ENCODE peak calls at places on chromosomes 6 and 20, in six cellular contexts. A is K562, I is H1, M is GM12878, Z is HepG2, H is GM12892. N is an unnamed sample.

GRCh38 chr20:34022843-34023234 is 29.1 kb downstream of the RALY start:
- DNase-seq in I (no peak), Z (no peak), A (no peak), M (no peak), H (no peak), N (no peak)

GRCh38 chr20:57705103-57705899 is 4.5 kb downstream of the PMEPA1 start:
- DNase-seq in M (no peak), Z (no peak), A (no peak), H (no peak), I (no peak), N (no peak)

GRCh38 chr20:60138263-60139127 is 180.3 kb downstream of the CDH26 start:
- DNase-seq in A (peak), Z (no peak), H (no peak), I (no peak), M (no peak), N (no peak)

GRCh38 chr6:85354761-85355618 is 94.9 kb upstream of the NT5E start:
- DNase-seq in A (peak), Z (peak), H (no peak), M (peak), I (peak), N (peak)

GRCh38 chr6:113763883-113764282 is 93.3 kb upstream of the MARCKS start:
- DNase-seq in A (no peak), M (peak), H (peak), I (no peak), Z (no peak), N (no peak)

GRCh38 chr6:52994789-52995078 is 350 bp downstream of the GSTA4 start:
- DNase-seq in H (peak), M (no peak), Z (no peak), A (peak), I (no peak), N (peak)

GRCh38 chr6:96542702-96543101 is 20.2 kb upstream of the FHL5 start:
- DNase-seq in A (no peak), H (no peak), Z (no peak), I (no peak), M (no peak), N (no peak)

GRCh38 chr6:116492331-116493067 is 18.9 kb upstream of the CALHM5 start:
- DNase-seq in H (no peak), I (no peak), M (no peak), Z (no peak), A (peak), N (no peak)

GRCh38 chr6:2632368-2632767 is 118.4 kb downstream of the MYLK4 start:
- DNase-seq in M (no peak), I (no peak), A (no peak), Z (no peak), H (no peak), N (no peak)

GRCh38 chr20:23697947-23698346 is 9.1 kb upstream of the CST4 start:
- DNase-seq in I (no peak), Z (no peak), A (no peak), M (no peak), H (no peak), N (no peak)

GRCh38 chr6:33787954-33788693 is 806 bp downstream of the LEMD2 start:
- DNase-seq in A (peak), M (peak), H (peak), Z (peak), I (no peak), N (peak)

GRCh38 chr20:52923123-52923543 is 49.0 kb upstream of the TSHZ2 start:
- DNase-seq in M (no peak), A (no peak), Z (no peak), I (peak), H (no peak), N (no peak)

GRCh38 chr6:46776070-46776752 is 17.0 kb upstream of the MEP1A start:
- DNase-seq in I (no peak), M (no peak), A (no peak), Z (no peak), H (no peak), N (no peak)

GRCh38 chr6:36326351-36326995 is 10.2 kb downstream of the BNIP5 start:
- DNase-seq in M (no peak), Z (no peak), I (no peak), H (no peak), A (no peak), N (no peak)

GRCh38 chr6:53524455-53524815 is 20.5 kb downstream of the GCLC start:
- DNase-seq in H (no peak), A (no peak), I (no peak), Z (no peak), M (no peak), N (no peak)

GRCh38 chr6:108587258-108588059 is 26.7 kb downstream of the FOXO3 start:
- DNase-seq in I (no peak), M (no peak), A (no peak), H (no peak), Z (peak), N (no peak)

GRCh38 chr6:39388526-39389371 is 66.2 kb upstream of the KCNK16 start:
- DNase-seq in A (no peak), M (no peak), H (no peak), I (no peak), Z (no peak), N (no peak)
- TF ChIP-seq POLR2AphosphoS5 in A (no peak), M (no peak), H (no peak), I (no peak), Z (no peak), N (no peak)

GRCh38 chr20:2654831-2655230 is 2.4 kb downstream of the NOP56 start:
- DNase-seq in I (no peak), H (no peak), A (no peak), Z (no peak), M (no peak), N (no peak)

GRCh38 chr20:2654384-2654822 is 2.0 kb downstream of the NOP56 start:
- DNase-seq in Z (no peak), I (no peak), M (no peak), H (no peak), A (no peak), N (no peak)

GRCh38 chr20:2651772-2652723 is at the start of gene NOP56:
- DNase-seq in A (peak), H (peak), M (peak), Z (peak), I (peak), N (peak)

GRCh38 chr20:2653511-2654383 is 1.3 kb downstream of the NOP56 start:
- DNase-seq in M (no peak), I (no peak), H (no peak), A (no peak), Z (no peak), N (no peak)

GRCh38 chr20:2652724-2653510 is 485 bp downstream of the NOP56 start:
- DNase-seq in Z (peak), M (no peak), H (peak), I (no peak), A (peak), N (peak)
- TF ChIP-seq TAF1 in Z (peak), M (no peak), H (no peak), I (no peak), A (no peak), N (no peak)

DNA sequence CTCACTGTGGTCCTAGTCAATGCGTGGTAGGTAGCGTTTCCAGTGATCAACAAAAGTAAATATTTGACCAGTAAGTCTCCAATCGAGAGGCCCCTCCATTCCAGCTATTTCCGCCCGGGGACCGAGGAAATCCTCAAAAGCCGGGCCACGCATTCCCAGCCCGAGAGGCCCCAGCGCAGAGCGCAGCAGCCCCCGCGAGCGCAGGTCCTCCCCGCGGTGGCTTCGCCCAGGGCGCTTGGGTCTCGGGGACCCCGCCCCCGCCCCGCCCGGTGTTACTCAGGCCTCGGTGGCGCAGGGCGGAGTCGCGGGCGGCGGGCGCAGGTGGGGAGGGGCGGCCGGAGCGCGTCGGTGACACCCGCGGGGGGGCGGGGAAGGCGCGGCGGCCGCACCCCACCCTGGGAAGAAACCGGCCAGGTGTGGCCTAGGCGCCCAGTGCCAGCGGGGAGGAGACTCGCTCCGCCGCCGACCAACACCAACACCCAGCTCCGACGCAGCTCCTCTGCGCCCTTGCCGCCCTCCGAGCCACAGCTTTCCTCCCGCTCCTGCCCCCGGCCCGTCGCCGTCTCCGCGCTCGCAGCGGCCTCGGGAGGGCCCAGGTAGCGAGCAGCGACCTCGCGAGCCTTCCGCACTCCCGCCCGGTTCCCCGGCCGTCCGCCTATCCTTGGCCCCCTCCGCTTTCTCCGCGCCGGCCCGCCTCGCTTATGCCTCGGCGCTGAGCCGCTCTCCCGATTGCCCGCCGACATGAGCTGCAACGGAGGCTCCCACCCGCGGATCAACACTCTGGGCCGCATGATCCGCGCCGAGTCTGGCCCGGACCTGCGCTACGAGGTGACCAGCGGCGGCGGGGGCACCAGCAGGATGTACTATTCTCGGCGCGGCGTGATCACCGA is at the start of gene DSP:
- DNase-seq in I (peak), A (peak), H (peak), Z (peak), M (no peak), N (peak)
- TF ChIP-seq POLR2A in I (no peak), A (no peak), H (no peak), Z (peak), M (no peak), N (no peak)

GRCh38 chr20:48681882-48682426 is 145.8 kb downstream of the PREX1 start:
- DNase-seq in M (no peak), A (no peak), Z (no peak), I (no peak), H (no peak), N (no peak)

GRCh38 chr20:48681201-48681881 is 146.5 kb downstream of the PREX1 start:
- DNase-seq in H (no peak), A (no peak), M (no peak), Z (no peak), I (no peak), N (no peak)

GRCh38 chr20:48679603-48680002 is 148.2 kb downstream of the PREX1 start:
- DNase-seq in A (peak), M (no peak), I (no peak), H (peak), Z (no peak), N (no peak)

GRCh38 chr20:48679011-48679410 is 148.8 kb downstream of the PREX1 start:
- DNase-seq in I (no peak), M (no peak), Z (no peak), A (no peak), H (no peak), N (no peak)

GRCh38 chr20:48680650-48681049 is 147.1 kb downstream of the PREX1 start:
- DNase-seq in M (no peak), A (no peak), H (no peak), I (no peak), Z (no peak), N (no peak)
- TF ChIP-seq POLR2AphosphoS5 in M (no peak), A (no peak), H (no peak), I (no peak), Z (no peak), N (no peak)

DNA sequence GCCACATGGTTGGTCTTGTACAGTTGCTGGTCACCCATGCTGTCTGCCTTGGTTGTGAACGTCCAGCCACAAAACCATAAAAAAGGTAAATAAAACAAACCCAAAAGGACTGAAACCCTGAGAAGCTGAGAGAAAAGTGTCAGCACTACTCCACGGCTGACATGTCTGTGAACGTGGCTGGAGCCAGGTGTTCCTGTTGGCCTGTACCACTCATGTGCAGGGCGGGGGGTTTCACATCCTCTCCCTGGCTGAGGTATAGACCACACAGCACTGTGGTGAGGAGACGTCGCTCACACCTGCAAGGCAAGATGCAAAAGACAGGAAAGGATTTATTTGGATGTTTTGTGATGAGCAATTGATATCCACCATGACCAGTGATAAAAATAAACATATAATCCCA is 51.9 kb upstream of the MRPS10 start:
- DNase-seq in M (peak), H (peak), A (no peak), I (no peak), Z (no peak), N (peak)
- TF ChIP-seq TAF1 in M (peak), H (no peak), A (no peak), I (no peak), Z (no peak), N (no peak)

GRCh38 chr20:381581-382290 is 1.2 kb downstream of the TRIB3 start:
- DNase-seq in A (peak), I (no peak), M (peak), Z (peak), H (peak), N (peak)
- TF ChIP-seq POLR2A in A (peak), I (no peak), M (peak), Z (peak), H (peak), N (peak)

GRCh38 chr6:134168580-134169223 is 116.3 kb upstream of the SLC2A12 start:
- DNase-seq in I (no peak), H (no peak), A (no peak), M (no peak), Z (no peak), N (no peak)
- TF ChIP-seq POLR2AphosphoS5 in I (no peak), H (no peak), A (no peak), M (no peak), Z (no peak), N (no peak)

GRCh38 chr6:139290787-139291294 is 957 bp downstream of the TXLNB start:
- DNase-seq in Z (no peak), A (no peak), H (peak), M (peak), I (no peak), N (peak)
- TF ChIP-seq TAF1 in Z (no peak), A (no peak), H (no peak), M (no peak), I (no peak), N (no peak)

GRCh38 chr6:26087284-26088115 is at the start of gene HFE:
- DNase-seq in I (no peak), M (no peak), Z (peak), H (no peak), A (peak), N (peak)
- TF ChIP-seq POLR2A in I (peak), M (no peak), Z (peak), H (no peak), A (peak), N (no peak)

N was measured in GM12891.